ENCODE peak calls at places on chromosome 22, in six cellular contexts. M, P, Q, K, V and A are unnamed samples.

GRCh38 chr22:25482868-25483639 is 81.4 kb upstream of the GRK3 start:
- DNase-seq in M (no peak), P (no peak), Q (no peak), K (no peak), V (no peak), A (no peak)

GRCh38 chr22:37230673-37231405 is 13.2 kb downstream of the RAC2 start:
- DNase-seq in M (peak), P (no peak), Q (no peak), K (no peak), V (peak), A (no peak)

GRCh38 chr22:47622541-47622940 is 860.1 kb downstream of the TBC1D22A start:
- DNase-seq in M (no peak), P (no peak), Q (peak), K (no peak), V (no peak), A (no peak)

GRCh38 chr22:29157759-29158535 is 47.7 kb upstream of the EMID1 start:
- DNase-seq in M (no peak), P (peak), Q (peak), K (no peak), V (no peak), A (no peak)

GRCh38 chr22:32413715-32414114 is 1.7 kb upstream of the RTCB start:
- DNase-seq in M (no peak), P (no peak), Q (no peak), K (peak), V (peak), A (no peak)

GRCh38 chr22:29871684-29872083 is 11.3 kb upstream of the MTMR3 start:
- DNase-seq in M (no peak), P (no peak), Q (no peak), K (no peak), V (peak), A (no peak)

GRCh38 chr22:43922123-43922522 is 1.5 kb upstream of the PNPLA3 start:
- DNase-seq in M (no peak), P (no peak), Q (no peak), K (no peak), V (no peak), A (no peak)

GRCh38 chr22:42792909-42793847 is 63.9 kb downstream of the ARFGAP3 start:
- DNase-seq in M (no peak), P (no peak), Q (no peak), K (no peak), V (no peak), A (no peak)

GRCh38 chr22:30511109-30511508 is 5.6 kb upstream of the SEC14L4 start:
- DNase-seq in M (no peak), P (no peak), Q (no peak), K (no peak), V (no peak), A (no peak)

GRCh38 chr22:30121988-30122387 is 41.7 kb downstream of the HORMAD2 start:
- DNase-seq in M (no peak), P (no peak), Q (no peak), K (no peak), V (no peak), A (no peak)

GRCh38 chr22:36536717-36537116 is 7.8 kb upstream of the EIF3D start:
- DNase-seq in M (no peak), P (no peak), Q (no peak), K (no peak), V (no peak), A (no peak)

GRCh38 chr22:48338793-48339705 is 1488.6 kb downstream of the BRD1 start:
- DNase-seq in M (peak), P (peak), Q (no peak), K (no peak), V (no peak), A (no peak)

GRCh38 chr22:49429066-49429465 is 398.6 kb downstream of the BRD1 start:
- DNase-seq in M (no peak), P (peak), Q (no peak), K (no peak), V (no peak), A (no peak)
- TF ChIP-seq CTCF in M (no peak), P (no peak), Q (no peak), K (no peak), V (no peak), A (no peak)

GRCh38 chr22:26658161-26658560 is 773 bp downstream of the MIAT start:
- DNase-seq in M (no peak), P (no peak), Q (no peak), K (no peak), V (no peak), A (no peak)
- H3K4me3 ChIP-seq in M (peak), P (no peak), Q (peak), K (peak), V (no peak), A (peak)

DNA sequence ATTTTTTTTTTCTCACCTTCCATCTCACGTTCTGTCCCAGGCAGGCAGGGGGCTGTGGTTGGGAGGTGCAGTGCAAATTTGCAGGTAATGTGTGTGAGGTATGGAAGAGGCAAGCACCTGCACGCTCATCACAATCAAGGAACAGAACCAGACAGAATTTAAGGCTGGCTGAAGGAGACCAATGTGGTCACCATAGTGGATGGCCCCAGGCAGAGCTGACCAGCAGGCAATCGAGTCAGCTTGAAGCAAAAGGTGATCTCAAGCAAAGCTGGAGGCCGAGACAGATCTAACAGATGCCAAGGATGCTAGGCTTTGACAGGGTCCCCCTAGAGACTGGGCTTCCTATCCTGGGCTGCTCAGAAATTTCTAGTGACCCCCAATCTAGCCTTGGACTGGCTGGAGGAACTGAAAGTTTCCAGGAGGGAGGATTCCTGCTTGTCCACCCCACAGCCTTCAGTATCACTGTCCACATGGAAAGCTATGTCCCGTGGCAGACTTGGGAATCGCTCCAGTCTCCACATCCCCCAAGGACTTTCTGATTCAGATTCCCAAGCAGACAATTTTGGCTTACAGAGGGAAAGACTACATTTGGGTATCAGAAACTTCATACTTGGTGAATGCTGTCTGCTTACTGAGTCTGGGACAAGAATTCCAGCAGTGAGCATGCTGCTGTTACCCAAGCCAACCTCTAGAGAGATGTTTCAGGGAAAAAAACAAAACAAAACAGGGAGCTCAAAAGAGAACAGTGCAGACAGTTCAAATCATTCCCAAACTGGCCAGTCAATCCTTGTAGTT is 9.0 kb upstream of the MICAL3 start:
- DNase-seq in M (no peak), P (no peak), Q (no peak), K (no peak), V (peak), A (no peak)
- TF ChIP-seq CTCF in M (no peak), P (no peak), Q (no peak), K (peak), V (peak), A (peak)

GRCh38 chr22:24467340-24467739 is 27.8 kb upstream of the UPB1 start:
- DNase-seq in M (no peak), P (no peak), Q (no peak), K (no peak), V (no peak), A (no peak)
- H3K4me3 ChIP-seq in M (no peak), P (no peak), Q (no peak), K (no peak), V (no peak), A (no peak)

GRCh38 chr22:27627901-27628300 is 173.7 kb downstream of the MN1 start:
- DNase-seq in M (no peak), P (no peak), Q (no peak), K (no peak), V (no peak), A (no peak)

GRCh38 chr22:27626675-27627443 is 174.7 kb downstream of the MN1 start:
- DNase-seq in M (no peak), P (no peak), Q (no peak), K (no peak), V (no peak), A (no peak)

GRCh38 chr22:27628341-27628740 is 173.2 kb downstream of the MN1 start:
- DNase-seq in M (no peak), P (no peak), Q (no peak), K (no peak), V (no peak), A (no peak)

GRCh38 chr22:27625769-27626674 is 175.5 kb downstream of the MN1 start:
- DNase-seq in M (no peak), P (no peak), Q (no peak), K (no peak), V (no peak), A (no peak)

DNA sequence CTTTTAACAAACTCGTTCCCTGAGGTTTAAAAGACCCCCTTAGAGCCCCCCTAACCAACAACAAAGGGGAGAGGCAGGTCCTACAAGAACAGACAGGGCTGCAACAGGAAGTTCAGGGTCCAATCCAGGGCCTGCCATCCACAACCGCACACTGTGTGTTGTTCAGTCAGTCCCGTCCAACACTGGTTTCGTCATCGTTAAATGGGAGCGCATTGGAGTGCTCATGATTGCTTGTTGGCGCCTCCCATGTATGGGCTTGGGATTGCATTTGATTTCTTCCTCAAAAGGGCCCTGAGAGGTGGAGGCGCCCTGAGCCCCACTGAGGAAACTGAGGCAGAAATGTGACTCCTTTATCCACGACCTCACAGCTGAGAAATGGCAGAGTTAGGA is 174.1 kb downstream of the MN1 start:
- DNase-seq in M (no peak), P (no peak), Q (no peak), K (no peak), V (peak), A (no peak)
- TF ChIP-seq CTCF in M (no peak), P (no peak), Q (no peak), K (peak), V (peak), A (no peak)

DNA sequence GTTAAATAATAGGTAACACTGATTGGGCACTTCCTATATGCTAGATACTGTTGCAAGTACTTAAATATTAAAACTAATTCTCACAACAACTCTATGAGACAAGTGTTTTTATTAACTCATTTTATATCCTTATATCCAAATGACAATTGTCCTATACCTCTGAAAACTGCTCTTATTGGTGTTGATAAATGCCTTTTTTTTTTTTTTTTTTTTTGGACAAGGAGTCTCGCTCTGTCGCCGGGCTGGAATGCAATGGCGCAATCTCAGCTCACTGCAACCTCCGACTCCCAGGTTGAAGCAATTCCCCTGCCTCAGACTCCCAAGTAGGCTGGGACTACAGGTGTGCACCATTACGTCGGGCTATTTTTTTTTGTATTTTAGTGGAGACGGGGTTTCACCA is 41.6 kb downstream of the MRTFA start:
- DNase-seq in M (peak), P (no peak), Q (no peak), K (no peak), V (no peak), A (no peak)
- H3K4me3 ChIP-seq in M (no peak), P (no peak), Q (no peak), K (no peak), V (no peak), A (no peak)

GRCh38 chr22:17912942-17913704 is 111.2 kb downstream of the MICAL3 start:
- DNase-seq in M (no peak), P (no peak), Q (peak), K (no peak), V (no peak), A (no peak)

GRCh38 chr22:17911887-17912286 is 112.5 kb downstream of the MICAL3 start:
- DNase-seq in M (no peak), P (no peak), Q (no peak), K (no peak), V (no peak), A (no peak)

GRCh38 chr22:17911312-17911705 is 113.1 kb downstream of the MICAL3 start:
- DNase-seq in M (no peak), P (no peak), Q (peak), K (no peak), V (no peak), A (no peak)

GRCh38 chr22:17907731-17908051 is 116.7 kb downstream of the MICAL3 start:
- DNase-seq in M (no peak), P (no peak), Q (no peak), K (no peak), V (no peak), A (no peak)

DNA sequence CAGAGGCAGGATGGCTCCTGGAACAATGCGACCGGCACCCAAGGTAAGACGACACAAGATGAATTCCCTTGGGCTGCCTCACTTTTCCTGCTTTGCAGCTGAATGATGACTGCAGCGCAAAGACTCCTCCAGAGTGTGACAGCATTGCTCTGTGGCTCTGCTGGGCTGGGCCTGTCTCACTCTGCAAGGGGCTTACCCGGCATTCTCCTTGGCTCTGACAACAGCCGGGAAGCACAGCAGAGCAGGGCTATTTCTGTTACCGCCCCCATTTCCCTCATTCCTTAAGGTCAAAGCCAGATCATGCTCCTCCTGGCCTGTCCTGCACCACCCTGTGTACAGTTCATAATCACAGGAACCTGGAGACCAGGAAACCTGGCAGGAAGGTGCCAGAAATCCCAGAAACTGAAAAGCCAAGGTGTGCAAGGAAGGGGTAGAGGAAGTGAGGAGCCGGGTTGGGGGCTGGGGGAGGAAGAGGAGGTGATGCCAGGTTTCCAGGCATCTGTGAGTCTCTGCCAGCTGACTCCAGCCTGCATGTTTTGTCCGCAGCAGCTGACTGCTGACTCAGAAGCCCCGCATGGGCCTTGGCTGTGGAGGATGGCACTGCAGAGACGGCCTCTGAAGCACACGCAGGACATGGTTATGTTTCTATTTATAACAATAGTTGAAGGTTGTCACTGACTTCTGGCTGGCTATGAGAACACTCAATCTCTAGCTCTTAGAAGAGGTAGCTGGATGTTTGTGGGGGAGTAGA is 113.6 kb downstream of the MICAL3 start:
- DNase-seq in M (no peak), P (peak), Q (peak), K (peak), V (peak), A (peak)
- TF ChIP-seq CTCF in M (peak), P (peak), Q (no peak), K (peak), V (peak), A (peak)

DNA sequence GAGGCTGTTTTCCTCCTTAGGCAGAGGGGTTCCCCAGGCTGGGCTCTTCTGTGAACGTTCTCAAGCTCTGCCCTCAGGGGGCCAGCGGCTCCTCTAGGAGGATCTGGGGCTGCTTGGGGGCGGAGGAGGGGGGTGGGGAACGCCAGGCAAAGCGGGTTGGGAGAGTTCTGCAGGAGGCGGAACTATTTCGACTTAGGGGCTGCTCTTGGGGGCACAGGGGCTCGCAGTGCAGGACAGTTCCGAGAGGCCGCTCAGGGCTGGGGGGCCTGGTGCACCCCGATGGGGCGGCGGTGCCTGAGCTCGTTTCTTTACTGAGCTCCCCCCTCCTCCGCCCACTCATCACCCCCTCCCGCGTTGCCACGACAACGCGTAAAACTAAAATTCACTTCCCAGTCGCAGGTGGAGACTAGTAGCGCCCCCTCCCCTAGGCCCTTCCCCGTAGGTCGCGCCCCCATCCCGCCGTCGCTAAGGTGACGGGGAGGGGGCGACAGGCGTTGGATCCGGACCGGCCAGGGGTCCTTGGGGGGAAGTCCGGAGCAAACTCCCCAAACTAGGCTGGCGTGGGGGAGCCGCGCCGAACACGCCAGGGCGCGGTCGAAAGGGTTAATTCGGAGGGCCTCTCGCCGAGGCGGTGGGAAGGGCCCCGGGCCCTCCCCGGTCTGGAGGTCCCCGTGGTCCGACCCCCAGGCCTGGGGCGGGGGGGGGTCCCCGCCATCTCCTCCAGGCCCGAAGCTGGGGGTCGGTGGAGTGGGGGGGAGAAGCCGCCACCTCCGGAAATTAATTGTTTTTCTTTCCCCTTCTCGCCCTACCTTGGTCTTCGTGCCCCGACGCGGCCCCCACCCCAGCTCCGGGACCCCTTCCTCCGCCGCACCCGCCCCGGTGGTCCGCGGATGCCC is 856 bp downstream of the SHANK3 start:
- DNase-seq in M (no peak), P (no peak), Q (peak), K (no peak), V (no peak), A (no peak)
- H3K4me3 ChIP-seq in M (peak), P (peak), Q (peak), K (no peak), V (no peak), A (no peak)